ENCODE peak calls at places on chromosomes 2 and 18, in eight cellular contexts. One of them, this sample, is unnamed.

GRCh38 chr18:8957731-8958130 is 144.8 kb upstream of the NDUFV2 start:
- DNase-seq in fibroblast of the aortic adventitia: no peak
- DNase-seq in prostate gland: no peak
- DNase-seq in GM12865: no peak
- DNase-seq in colonic mucosa: no peak
- DNase-seq in A673: no peak
- DNase-seq in natural killer cell: no peak
- DNase-seq in PC-3: no peak
- DNase-seq in this sample: no peak

GRCh38 chr18:9918016-9918680 is 4.3 kb downstream of the VAPA start:
- DNase-seq in fibroblast of the aortic adventitia: peak
- DNase-seq in prostate gland: no peak
- DNase-seq in GM12865: no peak
- DNase-seq in colonic mucosa: no peak
- DNase-seq in A673: no peak
- DNase-seq in natural killer cell: no peak
- DNase-seq in PC-3: peak
- DNase-seq in this sample: peak

GRCh38 chr2:48144777-48145176 is 238.5 kb upstream of the FBXO11 start:
- DNase-seq in fibroblast of the aortic adventitia: no peak
- DNase-seq in prostate gland: no peak
- DNase-seq in GM12865: peak
- DNase-seq in colonic mucosa: no peak
- DNase-seq in A673: peak
- DNase-seq in natural killer cell: no peak
- DNase-seq in PC-3: no peak
- DNase-seq in this sample: peak

GRCh38 chr2:148903946-148904345 is 28.9 kb downstream of the KIF5C start:
- DNase-seq in fibroblast of the aortic adventitia: no peak
- DNase-seq in prostate gland: no peak
- DNase-seq in GM12865: no peak
- DNase-seq in colonic mucosa: no peak
- DNase-seq in A673: no peak
- DNase-seq in natural killer cell: no peak
- DNase-seq in PC-3: no peak
- DNase-seq in this sample: no peak

GRCh38 chr2:44087037-44087713 is 81.5 kb upstream of the PPM1B start:
- DNase-seq in fibroblast of the aortic adventitia: peak
- DNase-seq in prostate gland: peak
- DNase-seq in GM12865: peak
- DNase-seq in colonic mucosa: peak
- DNase-seq in A673: peak
- DNase-seq in natural killer cell: peak
- DNase-seq in PC-3: peak
- DNase-seq in this sample: peak

GRCh38 chr2:56376699-56377665 is 193.2 kb downstream of the CCDC85A start:
- DNase-seq in fibroblast of the aortic adventitia: peak
- DNase-seq in prostate gland: no peak
- DNase-seq in GM12865: no peak
- DNase-seq in colonic mucosa: no peak
- DNase-seq in A673: no peak
- DNase-seq in natural killer cell: no peak
- DNase-seq in PC-3: peak
- DNase-seq in this sample: no peak

GRCh38 chr2:133130548-133131246 is 437.6 kb downstream of the NCKAP5 start:
- DNase-seq in fibroblast of the aortic adventitia: no peak
- DNase-seq in prostate gland: no peak
- DNase-seq in GM12865: no peak
- DNase-seq in colonic mucosa: no peak
- DNase-seq in A673: peak
- DNase-seq in natural killer cell: no peak
- DNase-seq in PC-3: peak
- DNase-seq in this sample: no peak

GRCh38 chr2:106566050-106566449 is 78.9 kb downstream of the CD8B2 start:
- DNase-seq in fibroblast of the aortic adventitia: no peak
- DNase-seq in prostate gland: no peak
- DNase-seq in GM12865: no peak
- DNase-seq in colonic mucosa: no peak
- DNase-seq in A673: peak
- DNase-seq in natural killer cell: no peak
- DNase-seq in PC-3: peak
- DNase-seq in this sample: peak

GRCh38 chr2:111618577-111618930 is 265.4 kb downstream of the ANAPC1 start:
- DNase-seq in fibroblast of the aortic adventitia: no peak
- DNase-seq in prostate gland: no peak
- DNase-seq in GM12865: no peak
- DNase-seq in colonic mucosa: no peak
- DNase-seq in A673: no peak
- DNase-seq in natural killer cell: no peak
- DNase-seq in PC-3: no peak
- DNase-seq in this sample: peak

GRCh38 chr2:220956429-220956828 is 615.7 kb downstream of the EPHA4 start:
- DNase-seq in fibroblast of the aortic adventitia: no peak
- DNase-seq in prostate gland: no peak
- DNase-seq in GM12865: no peak
- DNase-seq in colonic mucosa: no peak
- DNase-seq in A673: no peak
- DNase-seq in natural killer cell: no peak
- DNase-seq in PC-3: no peak
- DNase-seq in this sample: no peak

GRCh38 chr18:6876646-6877045 is 147.1 kb downstream of the ARHGAP28 start:
- DNase-seq in fibroblast of the aortic adventitia: peak
- DNase-seq in prostate gland: no peak
- DNase-seq in GM12865: no peak
- DNase-seq in colonic mucosa: no peak
- DNase-seq in A673: no peak
- DNase-seq in natural killer cell: no peak
- DNase-seq in PC-3: no peak
- DNase-seq in this sample: no peak

GRCh38 chr2:184067502-184067901 is 530.8 kb upstream of the ZNF804A start:
- DNase-seq in fibroblast of the aortic adventitia: no peak
- DNase-seq in prostate gland: no peak
- DNase-seq in GM12865: no peak
- DNase-seq in colonic mucosa: no peak
- DNase-seq in A673: no peak
- DNase-seq in natural killer cell: no peak
- DNase-seq in PC-3: peak
- DNase-seq in this sample: peak

GRCh38 chr18:58997811-58998337 is 133.2 kb downstream of the ZNF532 start:
- DNase-seq in fibroblast of the aortic adventitia: peak
- DNase-seq in prostate gland: no peak
- DNase-seq in GM12865: no peak
- DNase-seq in colonic mucosa: no peak
- DNase-seq in A673: peak
- DNase-seq in natural killer cell: no peak
- DNase-seq in PC-3: peak
- DNase-seq in this sample: peak

GRCh38 chr18:69757733-69758132 is 189.9 kb downstream of the CD226 start:
- DNase-seq in fibroblast of the aortic adventitia: peak
- DNase-seq in prostate gland: no peak
- DNase-seq in GM12865: no peak
- DNase-seq in colonic mucosa: no peak
- DNase-seq in A673: peak
- DNase-seq in natural killer cell: no peak
- DNase-seq in PC-3: peak
- DNase-seq in this sample: no peak

GRCh38 chr2:66270247-66270646 is 164.7 kb upstream of the MEIS1 start:
- DNase-seq in fibroblast of the aortic adventitia: no peak
- DNase-seq in prostate gland: no peak
- DNase-seq in GM12865: no peak
- DNase-seq in colonic mucosa: no peak
- DNase-seq in A673: peak
- DNase-seq in natural killer cell: no peak
- DNase-seq in PC-3: peak
- DNase-seq in this sample: peak

GRCh38 chr2:123839326-123839725 is 185.8 kb upstream of the CNTNAP5 start:
- DNase-seq in fibroblast of the aortic adventitia: no peak
- DNase-seq in prostate gland: no peak
- DNase-seq in GM12865: no peak
- DNase-seq in colonic mucosa: no peak
- DNase-seq in A673: no peak
- DNase-seq in natural killer cell: no peak
- DNase-seq in PC-3: peak
- DNase-seq in this sample: peak

GRCh38 chr2:123840614-123841013 is 184.5 kb upstream of the CNTNAP5 start:
- DNase-seq in fibroblast of the aortic adventitia: no peak
- DNase-seq in prostate gland: no peak
- DNase-seq in GM12865: no peak
- DNase-seq in colonic mucosa: no peak
- DNase-seq in A673: no peak
- DNase-seq in natural killer cell: no peak
- DNase-seq in PC-3: peak
- DNase-seq in this sample: peak

DNA sequence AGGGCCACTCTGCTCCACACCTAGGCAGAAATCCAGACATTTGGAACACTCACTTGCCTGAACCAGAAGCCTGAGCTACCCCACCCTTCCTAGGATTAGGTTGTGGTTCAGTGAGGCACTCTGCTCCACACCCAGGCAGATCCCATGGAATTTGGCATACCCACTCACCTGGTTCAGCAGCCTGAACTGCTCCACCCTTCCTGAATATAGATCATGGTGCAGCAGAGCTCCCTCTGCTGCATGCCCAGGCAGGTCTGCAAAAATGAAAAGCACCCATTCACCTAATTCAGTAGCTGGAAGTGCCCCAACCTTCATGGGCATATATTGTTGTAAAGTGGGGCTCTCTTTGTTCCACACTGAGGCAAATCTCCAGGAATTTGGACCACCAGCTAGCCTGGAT is 185.1 kb upstream of the CNTNAP5 start:
- DNase-seq in fibroblast of the aortic adventitia: no peak
- DNase-seq in prostate gland: no peak
- DNase-seq in GM12865: no peak
- DNase-seq in colonic mucosa: no peak
- DNase-seq in A673: no peak
- DNase-seq in natural killer cell: no peak
- DNase-seq in PC-3: peak
- DNase-seq in this sample: peak
- TF ChIP-seq CTCF in fibroblast of the aortic adventitia: no peak
- TF ChIP-seq CTCF in prostate gland: no peak
- TF ChIP-seq CTCF in GM12865: no peak
- TF ChIP-seq CTCF in colonic mucosa: no peak
- TF ChIP-seq CTCF in A673: no peak
- TF ChIP-seq CTCF in natural killer cell: no peak
- TF ChIP-seq CTCF in PC-3: peak
- TF ChIP-seq CTCF in this sample: no peak

DNA sequence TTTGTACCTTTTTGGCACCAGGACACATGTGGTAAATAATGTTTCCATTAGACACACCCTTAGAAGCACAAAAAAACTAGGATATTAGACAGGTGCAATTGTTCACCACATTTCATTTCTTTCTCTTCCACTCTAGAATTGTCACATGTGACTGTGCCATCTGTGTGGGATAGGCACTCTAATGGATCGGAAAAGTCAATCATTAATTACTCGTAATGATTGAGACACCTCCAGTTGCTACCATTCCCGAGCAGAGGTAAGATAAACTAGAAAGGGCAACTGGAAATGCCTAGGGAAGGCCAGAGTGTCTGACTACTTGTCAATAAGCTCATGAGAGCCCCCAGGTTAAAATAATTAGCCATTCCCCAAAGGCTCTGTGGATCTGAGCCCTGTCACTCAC is 59.9 kb downstream of the METTL4 start:
- DNase-seq in fibroblast of the aortic adventitia: no peak
- DNase-seq in prostate gland: no peak
- DNase-seq in GM12865: no peak
- DNase-seq in colonic mucosa: no peak
- DNase-seq in A673: no peak
- DNase-seq in natural killer cell: no peak
- DNase-seq in PC-3: no peak
- DNase-seq in this sample: no peak
- TF ChIP-seq CTCF in fibroblast of the aortic adventitia: no peak
- TF ChIP-seq CTCF in prostate gland: no peak
- TF ChIP-seq CTCF in GM12865: no peak
- TF ChIP-seq CTCF in colonic mucosa: no peak
- TF ChIP-seq CTCF in A673: no peak
- TF ChIP-seq CTCF in natural killer cell: no peak
- TF ChIP-seq CTCF in PC-3: no peak
- TF ChIP-seq CTCF in this sample: no peak

GRCh38 chr2:26630235-26630634 is 10.9 kb downstream of the CIB4 start:
- DNase-seq in fibroblast of the aortic adventitia: no peak
- DNase-seq in prostate gland: no peak
- DNase-seq in GM12865: no peak
- DNase-seq in colonic mucosa: no peak
- DNase-seq in A673: no peak
- DNase-seq in natural killer cell: no peak
- DNase-seq in PC-3: no peak
- DNase-seq in this sample: no peak
- TF ChIP-seq CTCF in fibroblast of the aortic adventitia: no peak
- TF ChIP-seq CTCF in prostate gland: no peak
- TF ChIP-seq CTCF in GM12865: no peak
- TF ChIP-seq CTCF in colonic mucosa: no peak
- TF ChIP-seq CTCF in A673: no peak
- TF ChIP-seq CTCF in natural killer cell: no peak
- TF ChIP-seq CTCF in PC-3: no peak
- TF ChIP-seq CTCF in this sample: no peak

GRCh38 chr2:189409136-189409535 is 32.1 kb upstream of the WDR75 start:
- DNase-seq in fibroblast of the aortic adventitia: peak
- DNase-seq in prostate gland: no peak
- DNase-seq in GM12865: no peak
- DNase-seq in colonic mucosa: no peak
- DNase-seq in A673: no peak
- DNase-seq in natural killer cell: no peak
- DNase-seq in PC-3: no peak
- DNase-seq in this sample: no peak
- TF ChIP-seq CTCF in fibroblast of the aortic adventitia: no peak
- TF ChIP-seq CTCF in prostate gland: no peak
- TF ChIP-seq CTCF in GM12865: no peak
- TF ChIP-seq CTCF in colonic mucosa: no peak
- TF ChIP-seq CTCF in A673: no peak
- TF ChIP-seq CTCF in natural killer cell: no peak
- TF ChIP-seq CTCF in PC-3: no peak
- TF ChIP-seq CTCF in this sample: no peak

DNA sequence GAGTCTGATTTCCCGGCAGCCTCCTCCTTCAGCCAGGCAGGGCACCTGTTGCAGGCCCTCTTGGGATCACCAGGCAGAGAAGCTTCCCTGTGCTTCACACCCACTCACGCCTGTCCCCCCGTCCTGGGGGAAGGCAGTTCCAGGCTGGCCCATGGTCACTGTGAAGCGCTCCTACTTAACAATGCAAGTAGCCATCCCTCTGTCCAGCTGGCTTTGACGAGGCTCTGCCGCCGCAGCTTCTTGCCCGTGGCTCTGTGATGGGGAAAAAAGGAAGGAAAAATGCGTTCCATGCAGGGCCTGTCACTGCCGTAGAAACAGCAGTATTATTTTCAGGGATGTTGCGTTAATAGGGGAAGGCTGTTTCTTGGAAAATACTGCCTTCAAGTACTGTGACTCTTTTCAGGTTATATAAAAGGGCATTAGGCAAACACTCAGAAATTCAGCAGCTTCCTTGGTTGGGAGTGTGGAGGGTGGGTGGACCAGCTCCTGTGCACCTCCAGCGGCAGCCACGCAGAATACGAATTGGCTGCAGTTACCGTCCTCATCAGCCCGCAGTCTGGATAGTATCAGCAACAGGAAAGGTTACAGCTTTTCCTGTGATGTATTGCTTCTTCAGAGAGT is 232.3 kb downstream of the KLHL29 start:
- DNase-seq in fibroblast of the aortic adventitia: peak
- DNase-seq in prostate gland: peak
- DNase-seq in GM12865: no peak
- DNase-seq in colonic mucosa: no peak
- DNase-seq in A673: no peak
- DNase-seq in natural killer cell: no peak
- DNase-seq in PC-3: no peak
- DNase-seq in this sample: no peak
- TF ChIP-seq CTCF in fibroblast of the aortic adventitia: peak
- TF ChIP-seq CTCF in prostate gland: peak
- TF ChIP-seq CTCF in GM12865: no peak
- TF ChIP-seq CTCF in colonic mucosa: no peak
- TF ChIP-seq CTCF in A673: no peak
- TF ChIP-seq CTCF in natural killer cell: no peak
- TF ChIP-seq CTCF in PC-3: no peak
- TF ChIP-seq CTCF in this sample: no peak

This sample was measured in MCF 10A.